ENCODE peak calls at places on chromosomes 11 and 22, in nine cellular contexts. One of them, this sample, is unnamed.

GRCh38 chr11:132943737-132944556 is 588.4 kb downstream of the OPCML start:
- DNase-seq in heart right ventricle: no peak
- DNase-seq in RWPE1: no peak
- DNase-seq in A549: no peak
- DNase-seq in psoas muscle: no peak
- DNase-seq in heart left ventricle: no peak
- DNase-seq in mesenchymal stem cell: no peak
- DNase-seq in spleen: peak
- DNase-seq in keratinocyte: no peak
- DNase-seq in this sample: no peak

GRCh38 chr11:67118059-67118766 is 850 bp upstream of the KDM2A start:
- DNase-seq in heart right ventricle: peak
- DNase-seq in RWPE1: peak
- DNase-seq in A549: peak
- DNase-seq in psoas muscle: peak
- DNase-seq in heart left ventricle: peak
- DNase-seq in mesenchymal stem cell: no peak
- DNase-seq in spleen: peak
- DNase-seq in keratinocyte: no peak
- DNase-seq in this sample: no peak

GRCh38 chr11:3095712-3096361 is 38.6 kb upstream of the CARS1 start:
- DNase-seq in heart right ventricle: peak
- DNase-seq in RWPE1: peak
- DNase-seq in A549: peak
- DNase-seq in psoas muscle: no peak
- DNase-seq in heart left ventricle: no peak
- DNase-seq in mesenchymal stem cell: peak
- DNase-seq in spleen: no peak
- DNase-seq in keratinocyte: no peak
- DNase-seq in this sample: no peak

GRCh38 chr11:132312161-132312560 is 941.7 kb downstream of the NTM start:
- DNase-seq in heart right ventricle: no peak
- DNase-seq in RWPE1: peak
- DNase-seq in A549: no peak
- DNase-seq in psoas muscle: no peak
- DNase-seq in heart left ventricle: no peak
- DNase-seq in mesenchymal stem cell: peak
- DNase-seq in spleen: no peak
- DNase-seq in keratinocyte: peak
- DNase-seq in this sample: peak

GRCh38 chr11:34044664-34045485 is 6.7 kb upstream of the CAPRIN1 start:
- DNase-seq in heart right ventricle: no peak
- DNase-seq in RWPE1: peak
- DNase-seq in A549: peak
- DNase-seq in psoas muscle: peak
- DNase-seq in heart left ventricle: no peak
- DNase-seq in mesenchymal stem cell: peak
- DNase-seq in spleen: no peak
- DNase-seq in keratinocyte: peak
- DNase-seq in this sample: peak

GRCh38 chr11:96033569-96033968 is 109.7 kb upstream of the MTMR2 start:
- DNase-seq in heart right ventricle: no peak
- DNase-seq in RWPE1: no peak
- DNase-seq in A549: no peak
- DNase-seq in psoas muscle: no peak
- DNase-seq in heart left ventricle: no peak
- DNase-seq in mesenchymal stem cell: no peak
- DNase-seq in spleen: no peak
- DNase-seq in keratinocyte: no peak
- DNase-seq in this sample: no peak

GRCh38 chr11:63404536-63404935 is 35.0 kb downstream of the SLC22A9 start:
- DNase-seq in heart right ventricle: no peak
- DNase-seq in RWPE1: no peak
- DNase-seq in A549: no peak
- DNase-seq in psoas muscle: no peak
- DNase-seq in heart left ventricle: no peak
- DNase-seq in mesenchymal stem cell: peak
- DNase-seq in spleen: no peak
- DNase-seq in keratinocyte: no peak
- DNase-seq in this sample: no peak

GRCh38 chr11:2293396-2294339 is 8.1 kb downstream of the C11orf21 start:
- DNase-seq in heart right ventricle: no peak
- DNase-seq in RWPE1: no peak
- DNase-seq in A549: no peak
- DNase-seq in psoas muscle: no peak
- DNase-seq in heart left ventricle: peak
- DNase-seq in mesenchymal stem cell: no peak
- DNase-seq in spleen: no peak
- DNase-seq in keratinocyte: no peak
- DNase-seq in this sample: no peak

GRCh38 chr11:78282821-78283220 is 94.1 kb downstream of the USP35 start:
- DNase-seq in heart right ventricle: no peak
- DNase-seq in RWPE1: no peak
- DNase-seq in A549: no peak
- DNase-seq in psoas muscle: no peak
- DNase-seq in heart left ventricle: no peak
- DNase-seq in mesenchymal stem cell: no peak
- DNase-seq in spleen: no peak
- DNase-seq in keratinocyte: no peak
- DNase-seq in this sample: no peak

GRCh38 chr22:22948651-22949611 is 61.3 kb downstream of the IGLL5 start:
- DNase-seq in heart right ventricle: no peak
- DNase-seq in RWPE1: no peak
- DNase-seq in A549: no peak
- DNase-seq in psoas muscle: no peak
- DNase-seq in heart left ventricle: peak
- DNase-seq in mesenchymal stem cell: no peak
- DNase-seq in spleen: no peak
- DNase-seq in keratinocyte: no peak
- DNase-seq in this sample: no peak

GRCh38 chr22:25030636-25031035 is 78.1 kb downstream of the KIAA1671 start:
- DNase-seq in heart right ventricle: peak
- DNase-seq in RWPE1: no peak
- DNase-seq in A549: no peak
- DNase-seq in psoas muscle: peak
- DNase-seq in heart left ventricle: no peak
- DNase-seq in mesenchymal stem cell: no peak
- DNase-seq in spleen: no peak
- DNase-seq in keratinocyte: no peak
- DNase-seq in this sample: no peak

GRCh38 chr22:38826801-38827200 is 17.0 kb downstream of the NPTXR start:
- DNase-seq in heart right ventricle: no peak
- DNase-seq in RWPE1: no peak
- DNase-seq in A549: no peak
- DNase-seq in psoas muscle: no peak
- DNase-seq in heart left ventricle: no peak
- DNase-seq in mesenchymal stem cell: no peak
- DNase-seq in spleen: no peak
- DNase-seq in keratinocyte: no peak
- DNase-seq in this sample: no peak

GRCh38 chr11:124897681-124898680 is at the start of gene ROBO4:
- DNase-seq in heart right ventricle: peak
- DNase-seq in RWPE1: peak
- DNase-seq in A549: no peak
- DNase-seq in psoas muscle: peak
- DNase-seq in heart left ventricle: no peak
- DNase-seq in mesenchymal stem cell: peak
- DNase-seq in spleen: peak
- DNase-seq in keratinocyte: peak
- DNase-seq in this sample: peak

GRCh38 chr22:47281126-47282106 is 519.0 kb downstream of the TBC1D22A start:
- DNase-seq in heart right ventricle: no peak
- DNase-seq in RWPE1: peak
- DNase-seq in A549: peak
- DNase-seq in psoas muscle: no peak
- DNase-seq in heart left ventricle: no peak
- DNase-seq in mesenchymal stem cell: no peak
- DNase-seq in spleen: no peak
- DNase-seq in keratinocyte: no peak
- DNase-seq in this sample: no peak

GRCh38 chr11:617248-617911 is 1.6 kb upstream of the IRF7 start:
- DNase-seq in heart right ventricle: peak
- DNase-seq in RWPE1: no peak
- DNase-seq in A549: no peak
- DNase-seq in psoas muscle: peak
- DNase-seq in heart left ventricle: peak
- DNase-seq in mesenchymal stem cell: no peak
- DNase-seq in spleen: peak
- DNase-seq in keratinocyte: no peak
- DNase-seq in this sample: no peak

GRCh38 chr22:32753591-32753990 is 47.9 kb upstream of the TIMP3 start:
- DNase-seq in heart right ventricle: no peak
- DNase-seq in RWPE1: no peak
- DNase-seq in A549: no peak
- DNase-seq in psoas muscle: no peak
- DNase-seq in heart left ventricle: no peak
- DNase-seq in mesenchymal stem cell: no peak
- DNase-seq in spleen: no peak
- DNase-seq in keratinocyte: no peak
- DNase-seq in this sample: no peak

GRCh38 chr11:118175600-118176399 is 639 bp downstream of the SCN2B start:
- DNase-seq in heart right ventricle: no peak
- DNase-seq in RWPE1: no peak
- DNase-seq in A549: no peak
- DNase-seq in psoas muscle: no peak
- DNase-seq in heart left ventricle: no peak
- DNase-seq in mesenchymal stem cell: no peak
- DNase-seq in spleen: no peak
- DNase-seq in keratinocyte: peak
- DNase-seq in this sample: no peak

GRCh38 chr22:19057999-19058491 is 64.2 kb downstream of the DGCR2 start:
- DNase-seq in heart right ventricle: no peak
- DNase-seq in RWPE1: no peak
- DNase-seq in A549: no peak
- DNase-seq in psoas muscle: no peak
- DNase-seq in heart left ventricle: peak
- DNase-seq in mesenchymal stem cell: no peak
- DNase-seq in spleen: peak
- DNase-seq in keratinocyte: no peak
- DNase-seq in this sample: no peak

GRCh38 chr11:65390099-65390941 is 3.9 kb downstream of the FRMD8 start:
- DNase-seq in heart right ventricle: no peak
- DNase-seq in RWPE1: no peak
- DNase-seq in A549: no peak
- DNase-seq in psoas muscle: no peak
- DNase-seq in heart left ventricle: no peak
- DNase-seq in mesenchymal stem cell: peak
- DNase-seq in spleen: no peak
- DNase-seq in keratinocyte: no peak
- DNase-seq in this sample: no peak

GRCh38 chr11:65580031-65580692 is 4.3 kb downstream of the EHBP1L1 start:
- DNase-seq in heart right ventricle: no peak
- DNase-seq in RWPE1: no peak
- DNase-seq in A549: no peak
- DNase-seq in psoas muscle: no peak
- DNase-seq in heart left ventricle: no peak
- DNase-seq in mesenchymal stem cell: no peak
- DNase-seq in spleen: no peak
- DNase-seq in keratinocyte: no peak
- DNase-seq in this sample: no peak

GRCh38 chr11:35786918-35787557 is 124.5 kb downstream of the TRIM44 start:
- DNase-seq in heart right ventricle: no peak
- DNase-seq in RWPE1: no peak
- DNase-seq in A549: no peak
- DNase-seq in psoas muscle: no peak
- DNase-seq in heart left ventricle: peak
- DNase-seq in mesenchymal stem cell: peak
- DNase-seq in spleen: no peak
- DNase-seq in keratinocyte: no peak
- DNase-seq in this sample: no peak

GRCh38 chr22:44091021-44091721 is 67.1 kb downstream of the PARVB start:
- DNase-seq in heart right ventricle: no peak
- DNase-seq in RWPE1: no peak
- DNase-seq in A549: peak
- DNase-seq in psoas muscle: no peak
- DNase-seq in heart left ventricle: peak
- DNase-seq in mesenchymal stem cell: peak
- DNase-seq in spleen: no peak
- DNase-seq in keratinocyte: no peak
- DNase-seq in this sample: no peak

GRCh38 chr11:122441702-122442092 is 213.8 kb upstream of the UBASH3B start:
- DNase-seq in heart right ventricle: no peak
- DNase-seq in RWPE1: no peak
- DNase-seq in A549: no peak
- DNase-seq in psoas muscle: no peak
- DNase-seq in heart left ventricle: no peak
- DNase-seq in mesenchymal stem cell: no peak
- DNase-seq in spleen: no peak
- DNase-seq in keratinocyte: no peak
- DNase-seq in this sample: no peak
- H3K27ac ChIP-seq in heart right ventricle: no peak
- H3K27ac ChIP-seq in RWPE1: no peak
- H3K27ac ChIP-seq in A549: peak
- H3K27ac ChIP-seq in psoas muscle: no peak
- H3K27ac ChIP-seq in heart left ventricle: peak
- H3K27ac ChIP-seq in mesenchymal stem cell: no peak
- H3K27ac ChIP-seq in spleen: no peak
- H3K27ac ChIP-seq in keratinocyte: no peak
- H3K27ac ChIP-seq in this sample: no peak

GRCh38 chr11:130861902-130862552 is 54.3 kb downstream of the SNX19 start:
- DNase-seq in heart right ventricle: peak
- DNase-seq in RWPE1: peak
- DNase-seq in A549: peak
- DNase-seq in psoas muscle: peak
- DNase-seq in heart left ventricle: peak
- DNase-seq in mesenchymal stem cell: peak
- DNase-seq in spleen: peak
- DNase-seq in keratinocyte: peak
- DNase-seq in this sample: peak
- H3K27ac ChIP-seq in heart right ventricle: no peak
- H3K27ac ChIP-seq in RWPE1: peak
- H3K27ac ChIP-seq in A549: peak
- H3K27ac ChIP-seq in psoas muscle: peak
- H3K27ac ChIP-seq in heart left ventricle: no peak
- H3K27ac ChIP-seq in mesenchymal stem cell: no peak
- H3K27ac ChIP-seq in spleen: no peak
- H3K27ac ChIP-seq in keratinocyte: no peak
- H3K27ac ChIP-seq in this sample: no peak

DNA sequence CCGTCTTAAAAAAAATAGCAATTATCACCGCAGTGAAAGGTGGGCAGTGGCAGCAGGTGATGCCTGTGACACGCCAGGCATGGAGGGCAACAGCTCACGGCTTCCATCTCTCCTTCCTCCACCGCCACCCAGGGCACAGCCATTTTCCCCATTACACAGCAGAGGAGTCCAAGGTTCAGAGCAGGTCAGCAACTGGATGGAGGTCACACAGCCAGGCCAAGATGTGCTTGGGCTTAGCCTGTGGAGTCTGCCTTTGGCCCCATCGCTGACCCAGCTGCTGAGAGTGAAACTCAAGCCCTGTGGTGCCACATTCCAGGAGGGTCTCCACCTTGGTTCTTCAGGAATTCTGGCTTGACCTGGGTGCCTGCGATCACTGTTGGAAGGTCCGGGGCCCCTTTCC is 411.1 kb downstream of the SHANK2 start:
- DNase-seq in heart right ventricle: no peak
- DNase-seq in RWPE1: no peak
- DNase-seq in A549: no peak
- DNase-seq in psoas muscle: no peak
- DNase-seq in heart left ventricle: peak
- DNase-seq in mesenchymal stem cell: no peak
- DNase-seq in spleen: no peak
- DNase-seq in keratinocyte: no peak
- DNase-seq in this sample: no peak
- H3K27ac ChIP-seq in heart right ventricle: no peak
- H3K27ac ChIP-seq in RWPE1: no peak
- H3K27ac ChIP-seq in A549: no peak
- H3K27ac ChIP-seq in psoas muscle: no peak
- H3K27ac ChIP-seq in heart left ventricle: no peak
- H3K27ac ChIP-seq in mesenchymal stem cell: no peak
- H3K27ac ChIP-seq in spleen: no peak
- H3K27ac ChIP-seq in keratinocyte: no peak
- H3K27ac ChIP-seq in this sample: no peak

GRCh38 chr22:42364641-42365336 is 67.4 kb downstream of the NFAM1 start:
- DNase-seq in heart right ventricle: no peak
- DNase-seq in RWPE1: no peak
- DNase-seq in A549: no peak
- DNase-seq in psoas muscle: no peak
- DNase-seq in heart left ventricle: no peak
- DNase-seq in mesenchymal stem cell: no peak
- DNase-seq in spleen: no peak
- DNase-seq in keratinocyte: no peak
- DNase-seq in this sample: no peak
- H3K27ac ChIP-seq in heart right ventricle: no peak
- H3K27ac ChIP-seq in RWPE1: no peak
- H3K27ac ChIP-seq in A549: no peak
- H3K27ac ChIP-seq in psoas muscle: peak
- H3K27ac ChIP-seq in heart left ventricle: peak
- H3K27ac ChIP-seq in mesenchymal stem cell: no peak
- H3K27ac ChIP-seq in spleen: no peak
- H3K27ac ChIP-seq in keratinocyte: no peak
- H3K27ac ChIP-seq in this sample: no peak